ENCODE peak calls at places on chromosomes 6 and 20, in six cellular contexts. T, M, P, U, E and S are unnamed samples.

GRCh38 chr6:113489946-113490345 is 367.2 kb upstream of the MARCKS start:
- DNase-seq in T (no peak), M (no peak), P (no peak), U (no peak), E (no peak), S (no peak)

GRCh38 chr6:45504947-45505346 is 127.2 kb upstream of the SUPT3H start:
- DNase-seq in T (no peak), M (no peak), P (peak; percentile 83), U (no peak), E (peak; percentile 71), S (no peak)

GRCh38 chr6:107080036-107080435 is 35.3 kb downstream of the BEND3 start:
- DNase-seq in T (no peak), M (no peak), P (peak; percentile 78), U (no peak), E (peak; percentile 19), S (no peak)

GRCh38 chr6:27281105-27281539 is 31.0 kb downstream of the POM121L2 start:
- DNase-seq in T (no peak), M (no peak), P (no peak), U (no peak), E (no peak), S (no peak)

GRCh38 chr6:99151634-99152344 is 197.7 kb downstream of the FAXC start:
- DNase-seq in T (peak; percentile 34), M (no peak), P (peak; percentile 93), U (no peak), E (peak; percentile 10), S (peak; percentile 63)

GRCh38 chr6:722077-722524 is 29.2 kb upstream of the EXOC2 start:
- DNase-seq in T (peak; percentile 67), M (peak; percentile 12), P (peak; percentile 89), U (peak; percentile 73), E (peak; percentile 90), S (peak; percentile 82)

GRCh38 chr6:169640347-169640972 is 61.4 kb downstream of the WDR27 start:
- DNase-seq in T (no peak), M (no peak), P (no peak), U (no peak), E (no peak), S (no peak)

GRCh38 chr6:37587776-37588744 is 88.4 kb upstream of the CCDC167 start:
- DNase-seq in T (no peak), M (no peak), P (no peak), U (no peak), E (no peak), S (no peak)

GRCh38 chr6:183668-184067 is 108.6 kb upstream of the DUSP22 start:
- DNase-seq in T (no peak), M (no peak), P (no peak), U (peak; percentile 61), E (no peak), S (peak; percentile 67)

GRCh38 chr6:109790131-109790530 is 99.0 kb downstream of the FIG4 start:
- DNase-seq in T (no peak), M (no peak), P (no peak), U (no peak), E (peak; percentile 71), S (no peak)

GRCh38 chr6:44001318-44001868 is 125.9 kb downstream of the MRPL14 start:
- DNase-seq in T (no peak), M (no peak), P (peak; percentile 94), U (peak; percentile 42), E (peak; percentile 28), S (peak; percentile 81)

DNA sequence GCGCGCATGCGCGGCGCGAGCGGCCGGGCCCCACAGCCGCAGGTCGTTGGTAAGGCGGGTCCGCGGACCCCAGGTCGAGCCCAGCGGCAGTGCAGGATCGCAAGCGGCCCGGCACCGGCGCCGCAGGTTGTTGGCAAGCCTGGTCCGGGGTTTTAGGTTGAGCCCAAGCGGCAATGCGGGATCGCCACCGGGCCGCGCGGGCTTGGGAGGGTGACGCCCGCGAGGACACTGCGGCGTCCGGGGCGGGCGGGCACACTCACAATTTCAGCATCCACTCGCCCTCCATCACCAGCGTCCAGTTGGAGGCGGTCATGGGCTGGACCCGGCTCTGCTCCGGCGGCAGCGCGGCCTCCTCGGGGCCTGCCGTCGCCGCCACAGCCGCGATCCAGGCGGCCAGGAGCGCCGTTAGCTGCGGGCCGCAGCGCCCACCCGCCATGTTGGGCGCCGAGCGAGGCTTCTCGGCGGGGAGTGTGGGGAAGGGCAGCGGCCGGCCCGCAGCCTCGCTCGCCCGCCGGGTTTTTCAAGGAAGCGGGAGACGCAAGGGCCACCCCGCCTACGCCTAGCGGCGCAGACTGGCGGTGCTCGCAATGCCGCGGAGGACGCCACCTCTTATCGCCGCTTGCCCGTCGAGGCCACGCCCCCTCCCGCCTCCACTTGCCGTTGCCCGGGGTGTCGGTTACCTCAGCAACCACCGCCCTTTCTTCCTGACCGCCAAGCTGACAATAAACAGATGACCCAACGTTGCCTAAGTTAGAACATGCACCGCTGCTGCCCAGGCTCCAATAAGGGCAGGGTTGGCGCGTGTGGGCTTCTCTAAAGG is at the start of gene TMX4:
- DNase-seq in T (peak; percentile 98), M (peak; percentile 98), P (peak; percentile 98), U (peak; percentile 92), E (peak; percentile 97), S (peak; percentile 95)
- TF ChIP-seq CTCF in T (peak; percentile 67), M (peak; percentile 63), P (peak; percentile 66), U (peak; percentile 66), E (peak; percentile 22), S (no peak)

DNA sequence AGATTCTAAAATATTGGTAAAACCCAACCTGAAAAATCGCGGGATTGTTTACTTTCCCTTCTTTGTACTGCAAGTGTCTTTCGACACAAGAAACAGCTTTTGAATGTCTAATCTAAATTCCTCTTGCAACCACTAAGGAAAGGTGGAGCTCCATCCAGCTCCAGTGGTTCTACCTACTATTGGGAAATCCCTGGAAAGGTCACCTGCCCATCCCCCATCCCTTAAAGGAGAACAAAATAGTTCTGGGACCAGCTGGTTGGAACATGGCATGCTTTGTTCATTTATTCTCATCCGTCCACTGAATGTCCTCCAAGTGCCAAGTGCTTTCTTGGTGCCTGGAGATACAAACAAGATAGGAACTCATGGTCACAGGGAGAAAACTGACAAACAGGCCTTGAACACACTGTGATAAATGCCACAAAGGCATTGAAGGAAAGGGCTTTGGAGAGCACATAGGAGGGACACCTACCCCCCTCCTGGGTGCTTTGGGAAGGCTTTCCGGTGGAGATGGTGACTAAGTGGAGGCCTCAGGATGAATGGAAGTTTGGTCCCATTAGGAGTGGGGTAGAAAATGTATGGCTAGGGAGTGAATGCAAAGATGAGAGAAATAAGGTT is 2.3 kb upstream of the CITED2 start:
- DNase-seq in T (no peak), M (no peak), P (no peak), U (no peak), E (peak; percentile 54), S (no peak)
- TF ChIP-seq CTCF in T (no peak), M (no peak), P (peak; percentile 37), U (no peak), E (no peak), S (no peak)

GRCh38 chr20:46563170-46563847 is 12.9 kb upstream of the OCSTAMP start:
- DNase-seq in T (no peak), M (no peak), P (peak; percentile 74), U (no peak), E (no peak), S (no peak)
- TF ChIP-seq CTCF in T (no peak), M (no peak), P (peak; percentile 66), U (no peak), E (no peak), S (no peak)

GRCh38 chr20:3621111-3621510 is 42.1 kb downstream of the GFRA4 start:
- DNase-seq in T (no peak), M (no peak), P (peak; percentile 69), U (no peak), E (no peak), S (no peak)
- TF ChIP-seq CTCF in T (no peak), M (no peak), P (peak; percentile 72), U (no peak), E (no peak), S (no peak)

GRCh38 chr20:63679799-63680305 is 16.6 kb upstream of the TNFRSF6B start:
- DNase-seq in T (no peak), M (no peak), P (no peak), U (no peak), E (no peak), S (no peak)

GRCh38 chr20:63682384-63683139 is 13.9 kb upstream of the TNFRSF6B start:
- DNase-seq in T (peak; percentile 63), M (peak; percentile 59), P (no peak), U (no peak), E (peak; percentile 98), S (no peak)

GRCh38 chr20:63680427-63680826 is 16.0 kb upstream of the TNFRSF6B start:
- DNase-seq in T (no peak), M (no peak), P (no peak), U (no peak), E (no peak), S (no peak)

GRCh38 chr20:63680857-63681608 is 15.4 kb upstream of the TNFRSF6B start:
- DNase-seq in T (no peak), M (no peak), P (no peak), U (no peak), E (no peak), S (no peak)

DNA sequence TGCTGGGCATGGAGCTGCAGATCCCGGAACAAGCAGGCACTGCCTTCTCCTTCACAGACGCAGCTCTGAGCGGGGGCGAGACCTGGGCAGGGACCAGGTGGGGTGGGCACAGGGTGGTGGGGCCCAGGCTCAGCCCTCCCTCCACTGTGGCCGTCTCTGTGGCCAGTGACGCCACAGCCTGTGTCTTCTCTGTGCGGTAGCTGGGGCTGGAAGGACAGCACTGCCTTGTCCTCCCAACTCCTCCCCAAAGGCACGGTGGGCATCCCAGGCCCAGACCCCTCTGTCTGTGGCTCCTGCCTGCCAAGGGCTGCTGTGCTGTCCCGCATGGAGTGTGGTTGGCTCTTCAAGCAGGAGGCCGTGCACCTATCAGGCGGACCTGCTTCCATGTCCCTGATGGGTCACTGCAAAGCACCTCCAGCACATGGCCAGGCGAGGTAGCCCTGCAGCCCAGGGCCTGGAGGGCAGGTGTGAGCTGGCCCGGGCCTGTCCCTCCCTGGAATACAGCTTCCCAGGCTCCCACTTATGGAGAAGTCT is 14.8 kb upstream of the TNFRSF6B start:
- DNase-seq in T (no peak), M (no peak), P (no peak), U (no peak), E (no peak), S (no peak)
- TF ChIP-seq CTCF in T (no peak), M (no peak), P (no peak), U (no peak), E (no peak), S (no peak)

DNA sequence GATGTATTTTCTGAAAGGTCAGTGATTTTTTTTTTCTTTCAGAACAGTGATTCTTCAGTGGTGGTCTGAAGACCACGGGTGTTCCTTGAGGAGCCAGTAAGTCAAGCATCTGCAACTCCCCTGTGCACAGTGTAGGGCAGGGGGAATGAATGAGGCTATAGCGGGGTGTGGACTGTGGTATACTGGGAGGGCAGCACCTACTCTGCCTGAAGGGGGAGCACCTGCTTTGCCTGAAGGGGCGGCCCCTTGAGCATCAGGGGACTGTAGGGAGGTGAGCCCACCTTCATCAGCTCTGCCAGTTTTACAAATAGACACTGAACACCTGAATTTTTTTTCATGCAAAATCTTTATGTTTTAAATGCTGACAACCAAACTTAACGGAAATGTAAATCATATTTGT is 77.5 kb upstream of the RIPOR2 start:
- DNase-seq in T (no peak), M (no peak), P (peak; percentile 55), U (no peak), E (no peak), S (peak; percentile 23)
- TF ChIP-seq CTCF in T (no peak), M (no peak), P (peak; percentile 69), U (no peak), E (peak; percentile 21), S (peak; percentile 31)